ENCODE peak calls at places on chromosomes 16 and 17, in eight cellular contexts. M, F, Z, R, E, W, K and I are unnamed samples.

GRCh38 chr17:63740464-63741181 is 976 bp downstream of the STRADA start:
- DNase-seq in Z (no peak), W (no peak), K (no peak), F (peak; percentile 6), E (no peak), R (no peak), M (no peak), I (no peak)

GRCh38 chr16:73036074-73036826 is 11.7 kb downstream of the ZFHX3 start:
- DNase-seq in Z (no peak), F (no peak), E (no peak), K (no peak), R (no peak), W (peak; percentile 82), M (no peak), I (no peak)

GRCh38 chr17:14372905-14373559 is 72.2 kb downstream of the HS3ST3B1 start:
- DNase-seq in K (no peak), Z (no peak), E (no peak), W (peak; percentile 69), F (no peak), M (no peak), R (no peak), I (no peak)

GRCh38 chr17:31582151-31582907 is 190.9 kb downstream of the RAB11FIP4 start:
- DNase-seq in W (no peak), F (peak; percentile 36), K (peak; percentile 75), E (no peak), R (peak; percentile 52), Z (no peak), M (peak; percentile 70), I (no peak)

GRCh38 chr16:75266738-75267630 is 15.6 kb upstream of the BCAR1 start:
- DNase-seq in M (no peak), R (no peak), K (no peak), W (no peak), E (no peak), Z (no peak), F (no peak), I (no peak)

GRCh38 chr16:4090476-4090875 is 25.8 kb downstream of the ADCY9 start:
- DNase-seq in E (no peak), K (peak; percentile 75), R (peak; percentile 47), F (no peak), W (no peak), Z (peak; percentile 77), M (peak; percentile 44), I (no peak)

GRCh38 chr16:52123842-52124241 is 423.1 kb downstream of the TOX3 start:
- DNase-seq in F (no peak), E (no peak), W (no peak), Z (no peak), K (no peak), M (no peak), R (no peak), I (no peak)

GRCh38 chr16:49452568-49452967 is 79.0 kb downstream of the C16orf78 start:
- DNase-seq in F (no peak), Z (peak; percentile 53), K (no peak), M (no peak), R (no peak), E (no peak), W (peak; percentile 48), I (no peak)

GRCh38 chr17:2041561-2042354 is at the start of gene OVCA2:
- DNase-seq in F (peak; percentile 92), Z (peak; percentile 97), K (peak; percentile 95), R (peak; percentile 96), E (peak; percentile 93), W (peak; percentile 100), M (peak; percentile 94), I (peak; percentile 51)

GRCh38 chr17:78933959-78934568 is 8.9 kb upstream of the TIMP2 start:
- DNase-seq in F (peak; percentile 100), M (peak; percentile 94), R (peak; percentile 90), W (peak; percentile 83), Z (peak; percentile 97), K (peak; percentile 96), E (peak; percentile 86), I (peak; percentile 87)

GRCh38 chr16:86083382-86084002 is 184.5 kb downstream of the IRF8 start:
- DNase-seq in E (no peak), K (no peak), W (peak; percentile 23), R (no peak), F (no peak), Z (peak; percentile 50), M (no peak), I (no peak)

GRCh38 chr17:82021728-82022309 is 859 bp downstream of the CENPX start:
- DNase-seq in Z (no peak), M (no peak), R (peak; percentile 42), K (no peak), F (no peak), E (no peak), W (no peak), I (no peak)
- H3K27ac ChIP-seq in Z (no peak overlapping the region), M (peak overlapping the region; percentile 87), R (peak overlapping the region; percentile 89), K (no peak overlapping the region), F (peak overlapping the region; percentile 51), E (peak overlapping the region; percentile 84), W (no peak overlapping the region), I (peak overlapping the region; percentile 17)

GRCh38 chr16:16120382-16121184 is 102.7 kb downstream of the ABCC6 start:
- DNase-seq in F (peak; percentile 22), E (peak; percentile 38), R (peak; percentile 48), Z (no peak), M (peak; percentile 66), K (peak; percentile 76), W (no peak), I (no peak)

GRCh38 chr16:16121185-16121727 is 102.0 kb downstream of the ABCC6 start:
- DNase-seq in M (no peak), K (no peak), R (no peak), F (no peak), Z (no peak), E (no peak), W (no peak), I (no peak)

GRCh38 chr16:16124438-16124837 is 98.9 kb downstream of the ABCC6 start:
- DNase-seq in W (no peak), E (no peak), K (no peak), M (no peak), F (no peak), Z (no peak), R (no peak), I (no peak)

GRCh38 chr16:16120044-16120381 is 103.3 kb downstream of the ABCC6 start:
- DNase-seq in R (peak; percentile 36), F (no peak), E (no peak), M (no peak), W (no peak), Z (no peak), K (no peak), I (no peak)

DNA sequence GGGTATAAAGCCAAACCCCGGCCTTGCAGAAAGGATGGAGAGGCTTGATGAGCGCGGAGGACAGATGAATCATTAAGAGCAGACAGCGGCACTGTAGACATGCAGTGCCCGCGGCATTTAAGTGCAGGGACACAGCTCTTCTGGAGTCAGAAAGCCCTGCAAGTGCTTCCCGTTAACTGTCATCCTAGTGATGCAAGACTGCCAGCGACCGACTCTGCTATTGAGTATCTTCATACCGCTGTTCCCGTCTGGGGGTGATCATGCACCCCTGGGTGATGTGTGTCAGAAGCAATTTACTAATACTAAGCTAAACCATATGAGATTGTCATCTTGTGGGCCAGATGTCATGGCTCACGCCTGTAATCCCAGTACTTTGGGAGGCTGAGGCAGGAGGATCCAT is 101.0 kb downstream of the ABCC6 start:
- DNase-seq in R (no peak), Z (no peak), K (no peak), E (no peak), W (no peak), M (no peak), F (no peak), I (no peak)
- H3K27ac ChIP-seq in R (no peak overlapping the region), Z (no peak overlapping the region), K (no peak overlapping the region), E (no peak overlapping the region), W (no peak overlapping the region), M (no peak overlapping the region), F (no peak overlapping the region), I (no peak overlapping the region)

GRCh38 chr17:57866723-57867122 is 16.9 kb upstream of the MRPS23 start:
- DNase-seq in M (no peak), W (no peak), R (no peak), E (no peak), Z (no peak), F (no peak), K (no peak), I (no peak)
- H3K27ac ChIP-seq in M (no peak overlapping the region), W (no peak overlapping the region), R (peak overlapping the region; percentile 85), E (no peak overlapping the region), Z (no peak overlapping the region), F (no peak overlapping the region), K (no peak overlapping the region), I (no peak overlapping the region)

GRCh38 chr17:65055708-65056638 is 567 bp downstream of the GNA13 start:
- DNase-seq in F (peak; percentile 22), E (peak; percentile 68), Z (peak; percentile 87), W (peak; percentile 84), M (peak; percentile 69), R (peak; percentile 69), K (peak; percentile 66), I (no peak)
- H3K27ac ChIP-seq in F (peak overlapping the region; percentile 100), E (peak overlapping the region; percentile 91), Z (peak overlapping the region; percentile 91), W (peak overlapping the region; percentile 76), M (peak overlapping the region; percentile 100), R (peak overlapping the region; percentile 99), K (peak overlapping the region; percentile 97), I (peak overlapping the region; percentile 93)

GRCh38 chr17:40287494-40288369 is at the start of gene CDC6:
- DNase-seq in Z (peak; percentile 99), F (peak; percentile 99), M (peak; percentile 99), W (peak; percentile 100), R (peak; percentile 99), E (peak; percentile 100), K (peak; percentile 99), I (peak; percentile 94)
- H3K27ac ChIP-seq in Z (no peak within 1 kb of the TSS), F (peak within 1 kb of the TSS; percentile 29), M (peak within 1 kb of the TSS; percentile 52), W (peak within 1 kb of the TSS; percentile 82), R (peak within 1 kb of the TSS; percentile 60), E (no peak within 1 kb of the TSS), K (no peak within 1 kb of the TSS), I (peak within 1 kb of the TSS; percentile 19)

GRCh38 chr16:20899503-20900298 is 457 bp downstream of the DCUN1D3 start:
- DNase-seq in R (no peak), Z (peak; percentile 80), K (no peak), F (no peak), E (no peak), M (no peak), W (no peak), I (no peak)

GRCh38 chr16:20900299-20901067 is at the start of the genes DCUN1D3 and LYRM1:
- DNase-seq in M (peak; percentile 97), W (peak; percentile 99), K (peak; percentile 98), R (peak; percentile 96), E (peak; percentile 96), F (peak; percentile 100), Z (peak; percentile 97), I (peak; percentile 92)

GRCh38 chr16:20897253-20897896 is 2.8 kb downstream of the DCUN1D3 start:
- DNase-seq in W (no peak), R (no peak), E (no peak), Z (no peak), K (no peak), F (peak; percentile 71), M (no peak), I (no peak)

GRCh38 chr16:20898938-20899502 is 1.1 kb downstream of the DCUN1D3 start:
- DNase-seq in M (no peak), F (peak; percentile 86), E (no peak), R (no peak), Z (no peak), W (no peak), K (no peak), I (no peak)

GRCh38 chr16:20897897-20898296 is 2.3 kb downstream of the DCUN1D3 start:
- DNase-seq in E (no peak), K (no peak), Z (no peak), R (no peak), F (peak; percentile 7), M (no peak), W (no peak), I (no peak)
- H3K27ac ChIP-seq in E (peak overlapping the region; percentile 48), K (no peak overlapping the region), Z (peak overlapping the region; percentile 2), R (peak overlapping the region; percentile 97), F (peak overlapping the region; percentile 18), M (peak overlapping the region; percentile 97), W (no peak overlapping the region), I (peak overlapping the region; percentile 97)